ENCODE peak calls at places on chromosomes 7 and 10, in nine cellular contexts. I, H, P, D, Q, E, U, Z and N are unnamed samples.

GRCh38 chr7:12949060-12950045 is 261.9 kb downstream of the ARL4A start:
- DNase-seq in D (no peak), E (no peak), P (no peak), I (no peak), Q (no peak), Z (no peak), H (no peak), U (no peak), N (no peak)

GRCh38 chr7:18230271-18230670 is 202.6 kb upstream of the PRPS1L1 start:
- DNase-seq in D (no peak), Q (no peak), I (no peak), P (no peak), H (no peak), E (no peak), U (no peak), Z (no peak), N (no peak)

GRCh38 chr10:103781329-103782061 is 73.9 kb downstream of the SH3PXD2A start:
- DNase-seq in Q (no peak), I (peak; percentile 23), E (no peak), Z (no peak), D (peak; percentile 68), P (no peak), H (no peak), U (no peak), N (peak; percentile 97)

GRCh38 chr10:72334832-72335393 is 19.8 kb downstream of the DNAJB12 start:
- DNase-seq in I (peak; percentile 95), Z (peak; percentile 84), H (peak; percentile 51), U (no peak), D (no peak), E (peak; percentile 94), P (peak; percentile 79), Q (peak; percentile 96), N (no peak)

GRCh38 chr10:96017227-96017687 is 26.1 kb upstream of the CCNJ start:
- DNase-seq in U (peak; percentile 43), D (peak; percentile 69), P (no peak), I (peak; percentile 37), E (no peak), H (no peak), Q (no peak), Z (no peak), N (peak; percentile 65)

GRCh38 chr10:47029181-47029971 is 118.1 kb downstream of the PTPN20 start:
- DNase-seq in E (peak; percentile 58), Z (no peak), U (no peak), P (no peak), H (no peak), D (no peak), Q (no peak), I (no peak), N (peak; percentile 29)

GRCh38 chr10:77205135-77205534 is 432.5 kb downstream of the KCNMA1 start:
- DNase-seq in D (no peak), E (no peak), P (no peak), Q (no peak), U (no peak), H (no peak), I (no peak), Z (no peak), N (no peak)

GRCh38 chr10:100802607-100803006 is 57.2 kb downstream of the PAX2 start:
- DNase-seq in Z (no peak), U (no peak), H (no peak), Q (no peak), D (no peak), P (no peak), E (no peak), I (no peak), N (no peak)

GRCh38 chr10:34814228-34815173 is 595 bp downstream of the PARD3 start:
- DNase-seq in P (no peak), D (peak; percentile 59), Z (no peak), U (peak; percentile 68), Q (peak; percentile 78), E (no peak), I (no peak), H (no peak), N (peak; percentile 49)

GRCh38 chr10:68897336-68897741 is 3.8 kb upstream of the DDX50 start:
- DNase-seq in I (peak; percentile 66), P (peak; percentile 35), U (peak; percentile 47), Z (no peak), Q (no peak), E (no peak), D (peak; percentile 49), H (no peak), N (peak; percentile 84)

GRCh38 chr7:48298779-48299178 is 127.5 kb downstream of the ABCA13 start:
- DNase-seq in P (no peak), D (no peak), E (no peak), I (no peak), Q (no peak), H (no peak), U (no peak), Z (no peak), N (peak; percentile 87)

GRCh38 chr7:26630361-26630760 is 234.0 kb downstream of the SKAP2 start:
- DNase-seq in E (no peak), U (no peak), P (no peak), H (no peak), D (no peak), Q (no peak), I (no peak), Z (no peak), N (no peak)

GRCh38 chr10:130020651-130021372 is 56.7 kb upstream of the EBF3 start:
- DNase-seq in P (no peak), D (no peak), Q (peak; percentile 56), I (no peak), Z (no peak), E (no peak), H (no peak), U (no peak), N (peak; percentile 63)

GRCh38 chr7:2820508-2820934 is 23.6 kb downstream of the GNA12 start:
- DNase-seq in P (no peak), H (no peak), E (peak; percentile 91), Z (no peak), I (peak; percentile 85), Q (peak; percentile 86), D (no peak), U (no peak), N (peak; percentile 94)

GRCh38 chr10:114026189-114027040 is 17.3 kb upstream of the ADRB1 start:
- DNase-seq in H (no peak), Z (no peak), D (peak; percentile 67), I (no peak), U (peak; percentile 1), P (no peak), Q (no peak), E (no peak), N (peak; percentile 73)

GRCh38 chr10:76359001-76359400 is 927.6 kb downstream of the LRMDA start:
- DNase-seq in I (no peak), H (no peak), P (no peak), Z (no peak), D (no peak), E (no peak), U (no peak), Q (no peak), N (peak; percentile 34)

GRCh38 chr10:15740261-15740660 is 20.5 kb upstream of the ITGA8 start:
- DNase-seq in D (no peak), P (no peak), E (no peak), U (no peak), H (no peak), Q (no peak), I (no peak), Z (no peak), N (no peak)

GRCh38 chr7:3439333-3440030 is 138.4 kb downstream of the SDK1 start:
- DNase-seq in I (peak; percentile 94), Q (no peak), D (peak; percentile 60), H (no peak), E (no peak), U (no peak), P (no peak), Z (no peak), N (peak; percentile 44)

GRCh38 chr7:12731214-12731656 is 43.8 kb downstream of the ARL4A start:
- DNase-seq in P (peak; percentile 18), Z (no peak), E (no peak), H (no peak), I (no peak), U (no peak), Q (no peak), D (no peak), N (peak; percentile 38)

GRCh38 chr7:37467017-37467416 is 18.4 kb upstream of the ELMO1 start:
- DNase-seq in Z (no peak), I (no peak), E (no peak), U (no peak), D (no peak), Q (no peak), P (no peak), H (no peak), N (no peak)

GRCh38 chr7:73518470-73518869 is 3.6 kb downstream of the BAZ1B start:
- DNase-seq in P (no peak), D (no peak), U (no peak), E (no peak), I (no peak), Q (no peak), Z (no peak), H (no peak), N (no peak)

GRCh38 chr7:111274882-111275281 is 184.0 kb downstream of the LRRN3 start:
- DNase-seq in I (no peak), U (no peak), Q (no peak), H (no peak), P (no peak), E (no peak), Z (no peak), D (no peak), N (peak; percentile 17)

GRCh38 chr10:122658356-122659049 is 41.1 kb downstream of the C10orf120 start:
- DNase-seq in E (no peak), U (no peak), D (no peak), H (no peak), P (no peak), Z (no peak), I (no peak), Q (no peak), N (no peak)

GRCh38 chr10:67925449-67926005 is 41.1 kb downstream of the SIRT1 start:
- DNase-seq in Z (no peak), E (no peak), D (no peak), U (no peak), P (no peak), I (no peak), H (no peak), Q (no peak), N (peak; percentile 95)

GRCh38 chr7:28956608-28957063 is 1.5 kb downstream of the TRIL start:
- DNase-seq in E (no peak), Q (peak; percentile 85), D (peak; percentile 38), U (peak; percentile 96), H (no peak), P (no peak), Z (no peak), I (peak; percentile 34), N (peak; percentile 60)

GRCh38 chr10:60905580-60905979 is 38.4 kb downstream of the RHOBTB1 start:
- DNase-seq in Q (peak; percentile 85), P (no peak), H (no peak), Z (no peak), D (no peak), E (no peak), U (no peak), I (peak; percentile 47), N (peak; percentile 70)

GRCh38 chr7:22726345-22726848 is 603 bp upstream of the IL6 start:
- DNase-seq in Z (peak; percentile 14), E (peak; percentile 62), H (peak; percentile 12), P (peak; percentile 36), Q (peak; percentile 68), I (peak; percentile 82), D (peak; percentile 76), U (peak; percentile 46), N (peak; percentile 91)

GRCh38 chr10:119398996-119399395 is 143.5 kb downstream of the RGS10 start:
- DNase-seq in Z (no peak), E (no peak), U (no peak), D (no peak), P (no peak), H (no peak), Q (no peak), I (peak; percentile 37), N (no peak)

GRCh38 chr10:79022565-79023488 is 45.9 kb upstream of the ZMIZ1 start:
- DNase-seq in D (peak; percentile 57), E (no peak), U (peak; percentile 44), Z (no peak), Q (peak; percentile 83), H (no peak), I (no peak), P (no peak), N (no peak)

GRCh38 chr7:158646766-158647474 is 57.7 kb downstream of the NCAPG2 start:
- DNase-seq in D (no peak), Q (no peak), P (no peak), E (no peak), Z (no peak), I (no peak), U (no peak), H (no peak), N (peak; percentile 10)

GRCh38 chr10:79410315-79411094 is 34.9 kb downstream of the ZCCHC24 start:
- DNase-seq in P (no peak), Z (no peak), D (no peak), Q (peak; percentile 69), E (no peak), I (no peak), H (no peak), U (no peak), N (no peak)